ENCODE peak calls at places on chromosomes 2 and 18, in eight cellular contexts. K is PC-3, X is mammary epithelial cell, L is adrenal gland, F is lung, Y is spleen, J is suprapubic skin, O is OCI-LY7. M is an unnamed sample.

GRCh38 chr2:26652361-26653041 is 11.3 kb upstream of the CIB4 start:
- DNase-seq in K (no peak), X (no peak), L (peak; percentile 54), F (no peak), Y (peak; percentile 68), J (peak; percentile 67), O (no peak), M (peak; percentile 78)

GRCh38 chr2:9820020-9820973 is 23.0 kb upstream of the TAF1B start:
- DNase-seq in K (peak; percentile 71), X (peak; percentile 71), L (no peak), F (peak; percentile 64), Y (no peak), J (no peak), O (no peak), M (peak; percentile 71)

GRCh38 chr18:79939096-79939495 is 12.4 kb downstream of the SLC66A2 start:
- DNase-seq in K (no peak), X (no peak), L (peak; percentile 2), F (no peak), Y (no peak), J (peak; percentile 23), O (no peak), M (no peak)

GRCh38 chr18:79791141-79791972 is 6.4 kb upstream of the KCNG2 start:
- DNase-seq in K (peak; percentile 67), X (peak; percentile 77), L (peak; percentile 46), F (peak; percentile 65), Y (peak; percentile 81), J (no peak), O (no peak), M (peak; percentile 100)

GRCh38 chr18:57073516-57074187 is 73.2 kb upstream of the BOD1L2 start:
- DNase-seq in K (no peak), X (no peak), L (no peak), F (no peak), Y (no peak), J (no peak), O (no peak), M (no peak)

GRCh38 chr2:205892141-205893064 is 193.6 kb downstream of the INO80D start:
- DNase-seq in K (peak; percentile 41), X (peak; percentile 79), L (no peak), F (peak; percentile 60), Y (no peak), J (no peak), O (no peak), M (peak; percentile 41)

GRCh38 chr2:17538022-17538843 is 2.3 kb upstream of the VSNL1 start:
- DNase-seq in K (no peak), X (peak; percentile 14), L (peak; percentile 21), F (no peak), Y (no peak), J (no peak), O (no peak), M (peak; percentile 26)

GRCh38 chr18:31992836-31993575 is 25.6 kb upstream of the RNF125 start:
- DNase-seq in K (no peak), X (no peak), L (no peak), F (no peak), Y (no peak), J (no peak), O (no peak), M (peak; percentile 34)

GRCh38 chr2:84631047-84631446 is 114.7 kb downstream of the DNAH6 start:
- DNase-seq in K (peak; percentile 63), X (peak; percentile 24), L (no peak), F (no peak), Y (no peak), J (no peak), O (peak; percentile 9), M (peak; percentile 57)

GRCh38 chr2:5520352-5520996 is 171.7 kb upstream of the SOX11 start:
- DNase-seq in K (peak; percentile 4), X (no peak), L (no peak), F (no peak), Y (no peak), J (no peak), O (no peak), M (no peak)

GRCh38 chr2:125822746-125823145 is 833.2 kb upstream of the GYPC start:
- DNase-seq in K (no peak), X (no peak), L (no peak), F (no peak), Y (no peak), J (no peak), O (no peak), M (no peak)

GRCh38 chr2:165067958-165068612 is 112.8 kb upstream of the SLC38A11 start:
- DNase-seq in K (peak; percentile 17), X (no peak), L (peak; percentile 63), F (peak; percentile 40), Y (no peak), J (no peak), O (no peak), M (peak; percentile 67)

GRCh38 chr2:220779918-220780317 is 792.2 kb downstream of the EPHA4 start:
- DNase-seq in K (peak; percentile 87), X (peak; percentile 77), L (peak; percentile 6), F (no peak), Y (no peak), J (no peak), O (no peak), M (peak; percentile 48)

GRCh38 chr18:22044474-22045220 is 124.7 kb upstream of the GATA6 start:
- DNase-seq in K (peak; percentile 55), X (no peak), L (no peak), F (no peak), Y (no peak), J (no peak), O (no peak), M (no peak)

GRCh38 chr2:152585830-152586484 is 131.3 kb downstream of the PRPF40A start:
- DNase-seq in K (peak; percentile 34), X (peak; percentile 41), L (peak; percentile 80), F (no peak), Y (no peak), J (no peak), O (no peak), M (peak; percentile 84)

GRCh38 chr2:60447943-60448342 is 105.5 kb downstream of the BCL11A start:
- DNase-seq in K (no peak), X (no peak), L (no peak), F (no peak), Y (no peak), J (no peak), O (no peak), M (no peak)

GRCh38 chr2:60453896-60454295 is 99.6 kb downstream of the BCL11A start:
- DNase-seq in K (no peak), X (no peak), L (no peak), F (no peak), Y (no peak), J (no peak), O (no peak), M (no peak)

GRCh38 chr2:60450488-60450887 is 103.0 kb downstream of the BCL11A start:
- DNase-seq in K (no peak), X (no peak), L (no peak), F (no peak), Y (no peak), J (no peak), O (no peak), M (no peak)

GRCh38 chr2:60456115-60456770 is 97.2 kb downstream of the BCL11A start:
- DNase-seq in K (no peak), X (no peak), L (no peak), F (no peak), Y (no peak), J (no peak), O (no peak), M (no peak)

GRCh38 chr2:60453301-60453700 is 100.2 kb downstream of the BCL11A start:
- DNase-seq in K (no peak), X (no peak), L (no peak), F (no peak), Y (peak; percentile 74), J (no peak), O (no peak), M (no peak)
- H3K4me3 ChIP-seq in K (no peak overlapping the region), X (no peak overlapping the region), L (no peak overlapping the region), F (no peak overlapping the region), Y (no peak overlapping the region), J (no peak overlapping the region), O (no peak overlapping the region), M (no peak overlapping the region)

DNA sequence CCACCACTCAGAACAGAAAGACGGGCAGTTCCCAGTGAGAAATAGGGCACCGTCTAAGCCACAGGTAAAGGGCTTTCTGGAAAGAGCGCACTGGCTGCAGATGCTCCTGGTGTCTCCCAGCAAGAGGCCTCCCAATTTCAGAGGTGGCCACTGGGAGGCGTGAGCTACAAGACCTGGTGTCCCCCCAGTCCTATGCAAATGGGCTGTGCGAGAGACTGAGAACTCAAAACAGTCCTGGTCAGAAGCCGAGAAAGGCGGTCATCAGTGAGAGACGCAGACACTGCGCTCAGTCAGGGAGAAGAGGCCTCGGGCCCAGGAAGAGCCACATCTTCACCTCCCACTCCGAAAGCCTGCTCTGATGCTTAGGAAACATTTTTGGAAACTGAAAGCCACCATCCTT is 179.5 kb downstream of the EIPR1 start:
- DNase-seq in K (no peak), X (no peak), L (no peak), F (no peak), Y (no peak), J (no peak), O (peak; percentile 21), M (no peak)
- TF ChIP-seq CTCF in K (peak; percentile 42), X (no peak), L (peak; percentile 8), F (no peak), Y (no peak), J (no peak), O (peak; percentile 52), M (no peak)

GRCh38 chr2:230457073-230457768 is 41.2 kb downstream of the SP100 start:
- DNase-seq in K (no peak), X (no peak), L (peak; percentile 13), F (no peak), Y (no peak), J (no peak), O (peak; percentile 26), M (no peak)
- H3K4me3 ChIP-seq in K (no peak overlapping the region), X (no peak overlapping the region), L (no peak overlapping the region), F (no peak overlapping the region), Y (no peak overlapping the region), J (no peak overlapping the region), O (no peak overlapping the region), M (no peak overlapping the region)

GRCh38 chr2:74179063-74179865 is 585 bp upstream of the MOB1A start:
- DNase-seq in K (no peak), X (no peak), L (no peak), F (no peak), Y (peak; percentile 82), J (no peak), O (peak; percentile 86), M (no peak)
- TF ChIP-seq CTCF in K (peak; percentile 36), X (peak; percentile 12), L (peak; percentile 63), F (no peak), Y (peak; percentile 17), J (no peak), O (peak; percentile 67), M (peak; percentile 28)

GRCh38 chr2:112646102-112646719 is 472 bp downstream of the SLC20A1 start:
- DNase-seq in K (no peak), X (no peak), L (peak; percentile 43), F (no peak), Y (no peak), J (no peak), O (peak; percentile 65), M (no peak)
- H3K4me3 ChIP-seq in K (peak overlapping the region; percentile 78), X (peak overlapping the region; percentile 85), L (peak overlapping the region; percentile 86), F (peak overlapping the region; percentile 97), Y (peak overlapping the region; percentile 90), J (peak overlapping the region; percentile 96), O (peak overlapping the region; percentile 80), M (peak overlapping the region; percentile 88)